ENCODE peak calls at places on chromosome 14, in nine cellular contexts. P, E, W, Y, L, K, C, T and M are unnamed samples.

GRCh38 chr14:73241481-73242165 is 4.3 kb downstream of the PAPLN start:
- DNase-seq in P (no peak), E (no peak), W (no peak), Y (peak; percentile 56), L (peak; percentile 14), K (peak; percentile 22), C (no peak), T (no peak), M (no peak)

GRCh38 chr14:37223947-37224474 is 26.3 kb downstream of the MIPOL1 start:
- DNase-seq in P (no peak), E (no peak), W (no peak), Y (no peak), L (no peak), K (no peak), C (no peak), T (no peak), M (no peak)

GRCh38 chr14:69056389-69056788 is 77.3 kb upstream of the ACTN1 start:
- DNase-seq in P (no peak), E (no peak), W (no peak), Y (peak; percentile 82), L (no peak), K (peak; percentile 69), C (no peak), T (no peak), M (no peak)

GRCh38 chr14:74459289-74459946 is 33.4 kb upstream of the SYNDIG1L start:
- DNase-seq in P (peak; percentile 47), E (no peak), W (no peak), Y (peak; percentile 81), L (no peak), K (peak; percentile 54), C (no peak), T (no peak), M (peak; percentile 57)

GRCh38 chr14:89349196-89350008 is 67.6 kb downstream of the FOXN3 start:
- DNase-seq in P (no peak), E (no peak), W (no peak), Y (peak; percentile 94), L (no peak), K (peak; percentile 64), C (no peak), T (no peak), M (no peak)

GRCh38 chr14:51780741-51781140 is 79.7 kb upstream of the GNG2 start:
- DNase-seq in P (peak; percentile 49), E (no peak), W (no peak), Y (peak; percentile 30), L (no peak), K (no peak), C (no peak), T (no peak), M (no peak)

GRCh38 chr14:81137316-81137715 is 83.4 kb downstream of the GTF2A1 start:
- DNase-seq in P (no peak), E (no peak), W (no peak), Y (no peak), L (no peak), K (peak; percentile 24), C (no peak), T (no peak), M (no peak)

GRCh38 chr14:32197919-32198318 is 3.9 kb upstream of the RNU6-7 start:
- DNase-seq in P (no peak), E (no peak), W (peak; percentile 75), Y (no peak), L (no peak), K (no peak), C (no peak), T (no peak), M (no peak)

GRCh38 chr14:89388853-89389252 is 28.2 kb downstream of the FOXN3 start:
- DNase-seq in P (no peak), E (no peak), W (no peak), Y (peak; percentile 63), L (no peak), K (no peak), C (no peak), T (no peak), M (no peak)

GRCh38 chr14:95585971-95586620 is 51.2 kb downstream of the GLRX5 start:
- DNase-seq in P (no peak), E (no peak), W (no peak), Y (no peak), L (no peak), K (no peak), C (no peak), T (no peak), M (no peak)

GRCh38 chr14:105074601-105075053 is 9.4 kb upstream of the GPR132 start:
- DNase-seq in P (no peak), E (no peak), W (no peak), Y (no peak), L (no peak), K (peak; percentile 36), C (peak; percentile 63), T (no peak), M (no peak)

GRCh38 chr14:94115068-94115591 is 4.6 kb downstream of the IFI27 start:
- DNase-seq in P (no peak), E (no peak), W (no peak), Y (no peak), L (no peak), K (peak; percentile 64), C (peak; percentile 35), T (no peak), M (no peak)

GRCh38 chr14:50260511-50260910 is 29.1 kb upstream of the SOS2 start:
- DNase-seq in P (peak; percentile 17), E (no peak), W (peak; percentile 24), Y (peak; percentile 59), L (no peak), K (peak; percentile 19), C (no peak), T (no peak), M (no peak)

GRCh38 chr14:23076785-23077408 is 18.0 kb downstream of the ACIN1 start:
- DNase-seq in P (peak; percentile 52), E (no peak), W (no peak), Y (peak; percentile 74), L (no peak), K (peak; percentile 48), C (no peak), T (no peak), M (no peak)

GRCh38 chr14:72863216-72864006 is 30.5 kb downstream of the DPF3 start:
- DNase-seq in P (no peak), E (no peak), W (peak; percentile 61), Y (no peak), L (no peak), K (no peak), C (no peak), T (no peak), M (no peak)

GRCh38 chr14:100786820-100787219 is 39.1 kb upstream of the MEG3 start:
- DNase-seq in P (no peak), E (no peak), W (no peak), Y (no peak), L (no peak), K (no peak), C (no peak), T (no peak), M (no peak)
- H3K4me1 ChIP-seq in P (peaks cover 4% of the 10 kb centered on the region), E (no peaks in the 10 kb centered on the region), W (no peaks in the 10 kb centered on the region), Y (no peaks in the 10 kb centered on the region), L (no peaks in the 10 kb centered on the region), K (no peaks in the 10 kb centered on the region), C (no peaks in the 10 kb centered on the region), T (no peaks in the 10 kb centered on the region), M (no peaks in the 10 kb centered on the region)

GRCh38 chr14:77141592-77142288 is at the start of gene ZDHHC22:
- DNase-seq in P (no peak), E (no peak), W (no peak), Y (peak; percentile 79), L (no peak), K (peak; percentile 92), C (no peak), T (no peak), M (no peak)

GRCh38 chr14:77144412-77145115 is 3.0 kb upstream of the ZDHHC22 start:
- DNase-seq in P (no peak), E (no peak), W (no peak), Y (no peak), L (no peak), K (peak; percentile 3), C (no peak), T (no peak), M (no peak)

GRCh38 chr14:77142289-77142814 is 761 bp upstream of the ZDHHC22 start:
- DNase-seq in P (no peak), E (no peak), W (no peak), Y (no peak), L (no peak), K (no peak), C (no peak), T (no peak), M (no peak)

GRCh38 chr14:77140937-77141591 is 527 bp downstream of the ZDHHC22 start:
- DNase-seq in P (peak; percentile 85), E (no peak), W (no peak), Y (peak; percentile 87), L (no peak), K (peak; percentile 94), C (no peak), T (no peak), M (no peak)

GRCh38 chr14:77143071-77143470 is 1.5 kb upstream of the ZDHHC22 start:
- DNase-seq in P (no peak), E (no peak), W (no peak), Y (no peak), L (no peak), K (peak; percentile 50), C (peak; percentile 10), T (no peak), M (no peak)
- H3K27ac ChIP-seq in P (no peak overlapping the region), E (no peak overlapping the region), W (no peak overlapping the region), Y (peak overlapping the region; percentile 91), L (no peak overlapping the region), K (no peak overlapping the region), C (no peak overlapping the region), T (no peak overlapping the region), M (no peak overlapping the region)

DNA sequence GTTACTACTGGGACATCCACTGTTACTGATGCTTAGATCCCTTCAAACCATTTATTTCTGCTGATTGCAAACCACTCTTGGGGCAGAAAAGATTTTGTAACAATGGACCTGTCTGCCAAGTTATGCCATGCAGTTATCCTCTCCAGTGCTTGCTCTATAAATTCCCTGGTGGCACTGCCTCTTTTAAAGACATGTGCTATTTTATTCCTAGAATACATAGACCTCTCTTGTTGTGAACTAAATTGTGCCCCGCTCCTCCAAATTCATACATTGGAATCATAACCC is 708.6 kb upstream of the FOXG1 start:
- DNase-seq in P (no peak), E (no peak), W (no peak), Y (no peak), L (no peak), K (no peak), C (no peak), T (no peak), M (no peak)
- H3K4me3 ChIP-seq in P (no peak overlapping the region), E (no peak overlapping the region), W (peak overlapping the region; percentile 15), Y (no peak overlapping the region), L (no peak overlapping the region), K (no peak overlapping the region), C (no peak overlapping the region), T (no peak overlapping the region), M (no peak overlapping the region)

DNA sequence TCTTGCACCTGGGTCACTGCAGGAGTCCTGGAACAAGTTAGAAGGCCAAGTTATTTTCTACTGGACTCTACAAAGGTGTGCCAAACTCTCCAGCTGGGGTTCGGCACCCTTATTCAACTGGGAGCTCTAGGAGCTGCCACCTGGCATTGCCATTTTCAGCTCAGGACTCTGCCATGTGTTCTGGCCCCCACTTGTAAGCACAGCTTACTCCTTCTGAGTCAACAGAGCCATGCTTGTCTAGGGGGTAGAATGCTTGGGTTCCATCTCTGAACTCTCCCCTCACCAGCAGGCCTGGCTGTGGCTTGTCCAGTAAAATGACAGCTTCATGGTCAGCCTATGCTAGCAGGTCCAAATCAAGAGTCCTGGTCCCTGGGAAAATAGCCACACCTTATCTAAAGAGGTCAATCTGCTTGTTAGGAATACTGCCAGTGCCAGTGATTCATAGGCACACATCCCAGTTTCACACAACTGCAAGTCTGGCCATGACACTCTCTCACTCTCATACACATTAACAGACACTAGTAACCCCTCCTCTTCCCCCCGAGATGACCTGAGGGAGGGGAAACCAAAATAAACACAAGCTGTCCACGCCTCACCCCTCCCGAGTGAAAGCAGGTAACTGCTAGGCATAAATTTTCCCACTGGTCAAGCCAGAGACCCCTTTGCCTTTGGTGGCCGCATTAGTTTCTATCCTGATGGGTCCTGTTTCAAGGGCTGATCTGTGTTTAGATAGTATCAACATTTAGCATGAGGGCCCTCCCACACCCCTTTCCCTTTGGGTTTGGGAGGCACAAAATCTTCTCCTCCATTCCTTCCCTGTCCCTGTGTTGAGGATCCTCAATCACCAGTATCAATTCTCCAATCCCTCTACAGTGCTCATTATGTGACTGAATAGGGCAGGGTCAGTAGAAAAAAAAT is 182.3 kb upstream of the GZMB start:
- DNase-seq in P (no peak), E (no peak), W (no peak), Y (no peak), L (peak; percentile 38), K (no peak), C (no peak), T (no peak), M (no peak)
- H3K4me1 ChIP-seq in P (peaks cover 5% of the 10 kb centered on the region), E (no peaks in the 10 kb centered on the region), W (no peaks in the 10 kb centered on the region), Y (peaks cover 11% of the 10 kb centered on the region), L (peaks cover 31% of the 10 kb centered on the region), K (no peaks in the 10 kb centered on the region), C (no peaks in the 10 kb centered on the region), T (no peaks in the 10 kb centered on the region), M (no peaks in the 10 kb centered on the region)